ENCODE peak calls at places on chromosomes 1 and 21, in nine cellular contexts. Z, H, D, W, Q, E, S, B and I are unnamed samples.

GRCh38 chr1:3464649-3465025 is 10.2 kb downstream of the ARHGEF16 start:
- DNase-seq in Z (no peak), H (no peak), D (no peak), W (no peak), Q (no peak), E (no peak), S (no peak), B (no peak), I (no peak)

GRCh38 chr1:7117599-7118281 is 332.5 kb downstream of the CAMTA1 start:
- DNase-seq in Z (peak; percentile 83), H (no peak), D (no peak), W (no peak), Q (no peak), E (no peak), S (no peak), B (peak; percentile 22), I (peak; percentile 84)

GRCh38 chr1:184214128-184214527 is 162.6 kb downstream of the TSEN15 start:
- DNase-seq in Z (no peak), H (no peak), D (no peak), W (no peak), Q (no peak), E (no peak), S (no peak), B (no peak), I (no peak)

GRCh38 chr1:46136711-46137110 is 4.3 kb upstream of the PIK3R3 start:
- DNase-seq in Z (no peak), H (no peak), D (no peak), W (no peak), Q (no peak), E (no peak), S (no peak), B (no peak), I (no peak)

GRCh38 chr1:228149341-228150020 is at the start of gene GJC2:
- DNase-seq in Z (no peak), H (no peak), D (peak; percentile 71), W (no peak), Q (no peak), E (peak; percentile 78), S (peak; percentile 74), B (no peak), I (peak; percentile 67)

GRCh38 chr1:162633327-162633762 is 1.1 kb downstream of the DDR2 start:
- DNase-seq in Z (peak; percentile 73), H (no peak), D (no peak), W (no peak), Q (no peak), E (no peak), S (no peak), B (no peak), I (no peak)

GRCh38 chr1:243233908-243234307 is 21.2 kb downstream of the CEP170 start:
- DNase-seq in Z (peak; percentile 50), H (no peak), D (no peak), W (no peak), Q (no peak), E (no peak), S (no peak), B (no peak), I (no peak)

GRCh38 chr1:91949356-91949699 is at the start of gene BRDT:
- DNase-seq in Z (no peak), H (no peak), D (no peak), W (no peak), Q (no peak), E (no peak), S (no peak), B (no peak), I (no peak)

GRCh38 chr1:112719706-112720105 is 4.6 kb upstream of the PPM1J start:
- DNase-seq in Z (no peak), H (no peak), D (no peak), W (no peak), Q (no peak), E (no peak), S (no peak), B (no peak), I (no peak)

GRCh38 chr1:180836414-180836813 is 76.3 kb upstream of the KIAA1614 start:
- DNase-seq in Z (no peak), H (no peak), D (no peak), W (no peak), Q (no peak), E (no peak), S (no peak), B (no peak), I (no peak)

GRCh38 chr1:157968503-157968902 is 24.9 kb upstream of the KIRREL1 start:
- DNase-seq in Z (peak; percentile 9), H (no peak), D (peak; percentile 38), W (peak; percentile 77), Q (no peak), E (no peak), S (no peak), B (peak; percentile 61), I (no peak)

GRCh38 chr21:35521852-35522505 is 472.9 kb upstream of the RUNX1 start:
- DNase-seq in Z (no peak), H (no peak), D (no peak), W (no peak), Q (no peak), E (no peak), S (no peak), B (no peak), I (no peak)

GRCh38 chr1:170836146-170836545 is 99.2 kb upstream of the MROH9 start:
- DNase-seq in Z (peak; percentile 44), H (no peak), D (no peak), W (no peak), Q (no peak), E (no peak), S (no peak), B (no peak), I (no peak)

GRCh38 chr21:17513214-17514123 is 626 bp downstream of the CXADR start:
- DNase-seq in Z (peak; percentile 40), H (no peak), D (peak; percentile 33), W (peak; percentile 53), Q (no peak), E (peak; percentile 36), S (no peak), B (peak; percentile 48), I (peak; percentile 36)